ENCODE peak calls at places on chromosomes 3 and 15, in eight cellular contexts. N, C, J, B, D, I, Z and G are unnamed samples.

GRCh38 chr3:95227092-95227491 is 1164.2 kb downstream of the NSUN3 start:
- DNase-seq in N (no peak), C (no peak), J (no peak), B (no peak), D (no peak), I (no peak), Z (no peak), G (no peak)

GRCh38 chr3:55817177-55817576 is 330.1 kb upstream of the WNT5A start:
- DNase-seq in N (no peak), C (no peak), J (no peak), B (no peak), D (no peak), I (no peak), Z (no peak), G (no peak)

GRCh38 chr15:49229922-49230321 is 59.9 kb downstream of the GALK2 start:
- DNase-seq in N (no peak), C (no peak), J (no peak), B (no peak), D (no peak), I (no peak), Z (no peak), G (no peak)

GRCh38 chr15:66404532-66404931 is 17.8 kb downstream of the MAP2K1 start:
- DNase-seq in N (no peak), C (no peak), J (no peak), B (no peak), D (no peak), I (no peak), Z (no peak), G (no peak)

GRCh38 chr15:68578175-68578959 is 426 bp upstream of the CORO2B start:
- DNase-seq in N (peak; percentile 88), C (no peak), J (peak; percentile 69), B (peak; percentile 88), D (no peak), I (peak; percentile 69), Z (peak; percentile 80), G (peak; percentile 89)

GRCh38 chr3:144546539-144546938 is 574.9 kb downstream of the DIPK2A start:
- DNase-seq in N (no peak), C (no peak), J (no peak), B (no peak), D (no peak), I (no peak), Z (no peak), G (no peak)

GRCh38 chr3:171356251-171356650 is 104.0 kb downstream of the TNIK start:
- DNase-seq in N (no peak), C (no peak), J (peak; percentile 37), B (no peak), D (no peak), I (no peak), Z (no peak), G (no peak)

GRCh38 chr3:43455233-43455632 is 166.6 kb downstream of the ANO10 start:
- DNase-seq in N (no peak), C (peak; percentile 15), J (peak; percentile 80), B (no peak), D (no peak), I (peak; percentile 19), Z (no peak), G (no peak)

GRCh38 chr3:99568936-99569335 is 69.5 kb upstream of the COL8A1 start:
- DNase-seq in N (no peak), C (no peak), J (no peak), B (no peak), D (no peak), I (no peak), Z (no peak), G (no peak)

GRCh38 chr3:30597131-30597768 is 9.2 kb upstream of the TGFBR2 start:
- DNase-seq in N (no peak), C (no peak), J (peak; percentile 94), B (no peak), D (no peak), I (peak; percentile 89), Z (peak; percentile 46), G (no peak)

GRCh38 chr3:123412076-123412475 is 36.8 kb downstream of the ADCY5 start:
- DNase-seq in N (no peak), C (no peak), J (no peak), B (no peak), D (no peak), I (no peak), Z (no peak), G (no peak)

GRCh38 chr3:123410149-123410515 is 38.8 kb downstream of the ADCY5 start:
- DNase-seq in N (no peak), C (no peak), J (no peak), B (no peak), D (no peak), I (no peak), Z (no peak), G (no peak)

GRCh38 chr3:123414958-123415792 is 33.7 kb downstream of the ADCY5 start:
- DNase-seq in N (no peak), C (no peak), J (no peak), B (peak; percentile 70), D (no peak), I (no peak), Z (no peak), G (no peak)

GRCh38 chr3:123411340-123412040 is 37.4 kb downstream of the ADCY5 start:
- DNase-seq in N (no peak), C (no peak), J (no peak), B (no peak), D (no peak), I (no peak), Z (no peak), G (no peak)

GRCh38 chr3:123412811-123413588 is 35.9 kb downstream of the ADCY5 start:
- DNase-seq in N (no peak), C (no peak), J (no peak), B (peak; percentile 83), D (no peak), I (peak; percentile 6), Z (peak; percentile 68), G (peak; percentile 82)
- H3K4me3 ChIP-seq in N (no peak overlapping the region), C (no peak overlapping the region), J (no peak overlapping the region), B (no peak overlapping the region), D (no peak overlapping the region), I (no peak overlapping the region), Z (peak overlapping the region; percentile 34), G (peak overlapping the region; percentile 19)

GRCh38 chr3:502486-502885 is 305.9 kb downstream of the CHL1 start:
- DNase-seq in N (no peak), C (no peak), J (no peak), B (no peak), D (no peak), I (no peak), Z (no peak), G (no peak)
- H3K9me3 ChIP-seq in N (no peaks in the 10 kb centered on the region), C (no peaks in the 10 kb centered on the region), J (no peaks in the 10 kb centered on the region), B (no peaks in the 10 kb centered on the region), D (no peaks in the 10 kb centered on the region), I (no peaks in the 10 kb centered on the region), Z (no peaks in the 10 kb centered on the region), G (no peaks in the 10 kb centered on the region)

DNA sequence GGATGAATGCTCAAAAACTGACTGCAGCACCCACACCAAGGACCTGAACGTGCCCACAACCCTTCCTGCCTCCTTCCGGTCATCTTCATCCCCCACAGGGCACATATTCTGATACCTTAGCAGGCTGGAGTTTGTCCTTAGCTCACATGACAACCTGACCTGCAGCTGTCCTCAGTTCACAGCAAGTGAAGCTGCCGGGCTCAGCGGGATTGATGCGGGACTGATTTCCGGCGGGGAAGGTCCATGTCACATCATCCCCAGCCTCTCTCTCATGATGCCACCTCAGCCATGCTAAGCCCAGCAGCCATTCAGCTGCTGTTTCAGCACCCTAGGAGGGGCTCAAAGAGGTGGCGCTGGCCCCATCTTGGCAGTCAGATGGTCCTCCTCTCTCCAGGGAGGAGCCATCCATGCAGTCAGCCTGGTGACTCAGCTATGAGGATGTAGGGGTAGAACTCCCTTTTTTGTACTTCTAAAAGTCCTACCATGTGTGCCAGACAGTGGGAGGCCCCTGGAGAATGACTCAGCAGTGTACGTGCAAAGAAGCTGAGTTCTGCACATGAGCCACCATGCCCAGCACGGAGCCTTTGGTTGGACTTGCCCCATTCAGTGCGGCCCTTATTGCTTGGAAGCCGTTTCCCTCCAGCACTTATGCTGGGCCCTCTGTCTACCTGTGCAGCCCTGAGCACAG is 9.5 kb downstream of the CA12 start:
- DNase-seq in N (no peak), C (no peak), J (peak; percentile 98), B (no peak), D (no peak), I (peak; percentile 94), Z (peak; percentile 81), G (peak; percentile 74)
- H3K4me3 ChIP-seq in N (no peak overlapping the region), C (no peak overlapping the region), J (no peak overlapping the region), B (no peak overlapping the region), D (no peak overlapping the region), I (no peak overlapping the region), Z (no peak overlapping the region), G (no peak overlapping the region)

GRCh38 chr3:76362643-76363042 is 577.3 kb upstream of the ZNF717 start:
- DNase-seq in N (no peak), C (no peak), J (no peak), B (no peak), D (no peak), I (no peak), Z (no peak), G (no peak)

GRCh38 chr3:76361010-76361409 is 575.7 kb upstream of the ZNF717 start:
- DNase-seq in N (no peak), C (no peak), J (no peak), B (no peak), D (no peak), I (no peak), Z (no peak), G (no peak)

GRCh38 chr3:76367281-76367680 is 581.9 kb upstream of the ZNF717 start:
- DNase-seq in N (no peak), C (no peak), J (peak; percentile 45), B (no peak), D (no peak), I (no peak), Z (no peak), G (no peak)

GRCh38 chr3:76369170-76369569 is 583.8 kb upstream of the ZNF717 start:
- DNase-seq in N (no peak), C (no peak), J (peak; percentile 25), B (no peak), D (no peak), I (no peak), Z (no peak), G (no peak)

DNA sequence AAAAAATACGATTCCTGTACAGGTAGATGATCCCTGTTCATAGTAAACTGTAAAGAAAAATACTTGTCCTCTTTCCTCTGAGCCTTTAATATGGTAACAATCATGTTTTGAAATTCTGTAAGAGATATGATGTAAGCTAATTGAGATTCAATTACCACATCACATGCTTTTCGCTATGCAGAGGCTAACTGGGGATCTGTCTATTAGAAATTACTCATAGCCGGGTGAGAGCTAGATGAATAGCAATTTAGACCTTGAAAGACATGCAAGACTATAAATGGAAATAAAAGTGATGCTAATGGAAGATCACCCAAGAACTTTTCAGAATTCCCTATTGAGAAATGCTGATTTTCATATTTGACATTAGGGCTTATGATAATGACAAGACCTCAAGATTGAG is 579.9 kb upstream of the ZNF717 start:
- DNase-seq in N (no peak), C (no peak), J (no peak), B (no peak), D (no peak), I (no peak), Z (no peak), G (no peak)
- H3K9me3 ChIP-seq in N (no peaks in the 10 kb centered on the region), C (no peaks in the 10 kb centered on the region), J (no peaks in the 10 kb centered on the region), B (no peaks in the 10 kb centered on the region), D (no peaks in the 10 kb centered on the region), I (no peaks in the 10 kb centered on the region), Z (no peaks in the 10 kb centered on the region), G (no peaks in the 10 kb centered on the region)

GRCh38 chr3:185932213-185932612 is 5.6 kb downstream of the TRA2B start:
- DNase-seq in N (no peak), C (no peak), J (peak; percentile 23), B (no peak), D (no peak), I (no peak), Z (no peak), G (no peak)
- H3K4me3 ChIP-seq in N (no peak overlapping the region), C (peak overlapping the region; percentile 9), J (peak overlapping the region; percentile 40), B (no peak overlapping the region), D (peak overlapping the region; percentile 1), I (peak overlapping the region; percentile 97), Z (peak overlapping the region; percentile 1), G (no peak overlapping the region)